ENCODE peak calls at places on chromosomes 7 and 10, in eight cellular contexts. A, U, Y, G, N, M, X and L are unnamed samples.

GRCh38 chr10:62916157-62916603 is 100.0 kb upstream of the EGR2 start:
- DNase-seq in A (peak; percentile 90), U (no peak), Y (no peak), G (peak; percentile 19), N (peak; percentile 97), M (no peak), X (no peak), L (peak; percentile 2)

GRCh38 chr7:39732837-39733804 is 109.7 kb downstream of the RALA start:
- DNase-seq in A (peak; percentile 99), U (peak; percentile 98), Y (peak; percentile 97), G (peak; percentile 89), N (peak; percentile 96), M (peak; percentile 71), X (peak; percentile 98), L (peak; percentile 84)

GRCh38 chr7:20798694-20799121 is 12.0 kb upstream of the SP8 start:
- DNase-seq in A (no peak), U (peak; percentile 84), Y (no peak), G (no peak), N (no peak), M (no peak), X (no peak), L (no peak)

GRCh38 chr7:101917566-101917965 is 100.1 kb downstream of the CUX1 start:
- DNase-seq in A (no peak), U (no peak), Y (peak; percentile 27), G (no peak), N (no peak), M (no peak), X (no peak), L (no peak)

GRCh38 chr7:156515911-156516790 is 124.4 kb upstream of the RNF32 start:
- DNase-seq in A (no peak), U (no peak), Y (no peak), G (no peak), N (no peak), M (no peak), X (no peak), L (no peak)

GRCh38 chr10:63456437-63457210 is 9.2 kb downstream of the JMJD1C start:
- DNase-seq in A (peak; percentile 76), U (no peak), Y (no peak), G (no peak), N (no peak), M (no peak), X (no peak), L (no peak)

GRCh38 chr10:93288679-93289634 is 193.2 kb downstream of the MYOF start:
- DNase-seq in A (peak; percentile 89), U (peak; percentile 96), Y (no peak), G (peak; percentile 92), N (peak; percentile 86), M (peak; percentile 69), X (peak; percentile 46), L (no peak)

GRCh38 chr7:14521183-14521582 is 381.4 kb downstream of the DGKB start:
- DNase-seq in A (peak; percentile 6), U (no peak), Y (no peak), G (peak; percentile 12), N (no peak), M (no peak), X (no peak), L (no peak)

GRCh38 chr10:44384601-44385422 is at the start of gene CXCL12:
- DNase-seq in A (peak; percentile 64), U (peak; percentile 79), Y (peak; percentile 80), G (no peak), N (no peak), M (no peak), X (peak; percentile 52), L (no peak)

GRCh38 chr7:120344276-120344675 is 71.3 kb downstream of the KCND2 start:
- DNase-seq in A (peak; percentile 85), U (no peak), Y (no peak), G (no peak), N (no peak), M (no peak), X (no peak), L (no peak)

GRCh38 chr10:58385784-58386112 is 538 bp downstream of the TFAM start:
- DNase-seq in A (peak; percentile 34), U (peak; percentile 74), Y (no peak), G (peak; percentile 26), N (peak; percentile 21), M (peak; percentile 8), X (peak; percentile 69), L (no peak)

GRCh38 chr10:68284597-68284996 is 47.3 kb upstream of the HNRNPH3 start:
- DNase-seq in A (no peak), U (no peak), Y (no peak), G (no peak), N (no peak), M (no peak), X (no peak), L (no peak)

GRCh38 chr7:104980969-104981670 is 32.9 kb upstream of the KMT2E start:
- DNase-seq in A (peak; percentile 66), U (peak; percentile 86), Y (no peak), G (peak; percentile 60), N (no peak), M (no peak), X (peak; percentile 57), L (no peak)